ENCODE peak calls at places on chromosomes 7 and 10, in eight cellular contexts. H is caudate nucleus, S is RCC 7860, T is A172, Z is heart right ventricle, Y is H7, Q is HFFc6, D is GM13977. X is an unnamed sample.

GRCh38 chr7:24708244-24708643 is 49.0 kb downstream of the GSDME start:
- DNase-seq in Y (peak), Z (no peak), T (no peak), Q (no peak), S (no peak), H (no peak), D (no peak), X (no peak)

GRCh38 chr7:82443801-82444219 is 233 bp upstream of the CACNA2D1 start:
- DNase-seq in Y (peak), T (no peak), D (peak), Q (peak), S (peak), Z (peak), H (peak), X (peak)

GRCh38 chr10:51204691-51205090 is 130.4 kb downstream of the PRKG1 start:
- DNase-seq in S (no peak), Q (no peak), Y (no peak), Z (no peak), T (no peak), H (no peak), D (no peak), X (no peak)

GRCh38 chr7:55030314-55030713 is 11.5 kb downstream of the EGFR start:
- DNase-seq in Q (peak), T (no peak), S (no peak), Y (no peak), D (no peak), Z (no peak), H (no peak), X (no peak)

GRCh38 chr7:27138987-27139334 is 4.5 kb downstream of the HOXA5 start:
- DNase-seq in Q (no peak), S (no peak), D (no peak), Z (no peak), H (no peak), Y (no peak), T (no peak), X (no peak)

GRCh38 chr7:136056827-136057226 is 79.7 kb upstream of the MTPN start:
- DNase-seq in S (no peak), T (no peak), Q (no peak), H (no peak), D (no peak), Y (no peak), Z (no peak), X (no peak)

GRCh38 chr10:61835909-61836232 is 65.6 kb upstream of the ARID5B start:
- DNase-seq in Q (peak), H (no peak), Z (no peak), Y (no peak), S (peak), T (no peak), D (no peak), X (no peak)

GRCh38 chr7:79434867-79435266 is 18.6 kb downstream of the MAGI2 start:
- DNase-seq in Q (no peak), S (peak), D (no peak), Y (no peak), T (no peak), H (no peak), Z (no peak), X (no peak)

GRCh38 chr10:18607503-18607902 is 43.9 kb downstream of the NSUN6 start:
- DNase-seq in D (no peak), Q (peak), T (peak), S (peak), Y (no peak), H (no peak), Z (peak), X (no peak)

GRCh38 chr10:129773359-129773990 is 190.6 kb downstream of the EBF3 start:
- DNase-seq in Y (no peak), D (no peak), H (no peak), T (no peak), Z (no peak), S (no peak), Q (no peak), X (peak)

GRCh38 chr7:3068568-3068967 is 24.9 kb upstream of the CARD11 start:
- DNase-seq in Z (no peak), H (no peak), Q (no peak), S (no peak), D (no peak), Y (no peak), T (no peak), X (no peak)

GRCh38 chr10:95820363-95820762 is 64.4 kb downstream of the ENTPD1 start:
- DNase-seq in T (no peak), Z (no peak), Q (no peak), D (no peak), Y (no peak), H (no peak), S (no peak), X (no peak)

GRCh38 chr10:107614939-107615665 is 450.6 kb upstream of the SORCS1 start:
- DNase-seq in S (no peak), T (peak), D (no peak), Z (no peak), Y (no peak), Q (no peak), H (no peak), X (no peak)

GRCh38 chr7:32163141-32163806 is 93.1 kb upstream of the PDE1C start:
- DNase-seq in H (no peak), T (peak), Q (peak), D (no peak), Z (peak), S (peak), Y (no peak), X (peak)

GRCh38 chr10:1374501-1374900 is 318.3 kb downstream of the WDR37 start:
- DNase-seq in D (no peak), Y (peak), Q (no peak), S (no peak), T (no peak), H (no peak), Z (no peak), X (no peak)

GRCh38 chr10:77604941-77605351 is 32.7 kb downstream of the KCNMA1 start:
- DNase-seq in Y (no peak), Z (no peak), D (no peak), T (peak), S (no peak), H (no peak), Q (no peak), X (no peak)

GRCh38 chr10:94571528-94571927 is 25.9 kb downstream of the HELLS start:
- DNase-seq in D (no peak), Z (no peak), H (no peak), Y (no peak), S (no peak), Q (peak), T (no peak), X (no peak)

GRCh38 chr7:93202594-93203273 is 23.5 kb downstream of the HEPACAM2 start:
- DNase-seq in S (no peak), Q (no peak), Y (no peak), H (no peak), D (no peak), Z (no peak), T (no peak), X (no peak)

GRCh38 chr10:4656576-4657194 is 169.3 kb upstream of the AKR1E2 start:
- DNase-seq in Z (peak), S (peak), Q (peak), H (peak), Y (peak), D (peak), T (peak), X (peak)

GRCh38 chr7:139675127-139676110 is 102.4 kb downstream of the HIPK2 start:
- DNase-seq in S (no peak), Z (no peak), H (no peak), D (no peak), Q (no peak), Y (peak), T (no peak), X (no peak)

GRCh38 chr7:73606801-73607691 is 17.3 kb downstream of the MLXIPL start:
- DNase-seq in S (peak), D (peak), Y (peak), T (peak), Z (peak), H (no peak), Q (no peak), X (peak)

GRCh38 chr7:30182186-30182585 is 47.4 kb downstream of the MTURN start:
- DNase-seq in S (no peak), T (no peak), H (no peak), D (no peak), Z (peak), Y (no peak), Q (no peak), X (no peak)

GRCh38 chr7:101576993-101577392 is 52.1 kb downstream of the MYL10 start:
- DNase-seq in H (no peak), T (no peak), Q (peak), Y (no peak), Z (no peak), D (no peak), S (no peak), X (peak)

GRCh38 chr10:117480097-117480496 is 62.4 kb upstream of the EMX2 start:
- DNase-seq in H (no peak), D (no peak), Z (no peak), T (no peak), S (no peak), Y (no peak), Q (no peak), X (no peak)

GRCh38 chr7:43577485-43577951 is 5.4 kb upstream of the STK17A start:
- DNase-seq in Y (no peak), Q (no peak), D (no peak), T (peak), Z (no peak), H (no peak), S (no peak), X (peak)

GRCh38 chr10:113060221-113061053 is 110.4 kb downstream of the TCF7L2 start:
- DNase-seq in H (peak), D (no peak), S (no peak), Y (no peak), T (no peak), Q (no peak), Z (peak), X (no peak)

GRCh38 chr10:75542902-75543301 is 111.5 kb downstream of the LRMDA start:
- DNase-seq in D (no peak), Q (no peak), H (no peak), Z (no peak), T (no peak), Y (no peak), S (no peak), X (peak)

GRCh38 chr7:73717991-73718405 is 1.5 kb downstream of the STX1A start:
- DNase-seq in T (peak), Z (no peak), S (peak), H (no peak), Q (peak), D (no peak), Y (no peak), X (no peak)

GRCh38 chr10:26787362-26787761 is 73.4 kb downstream of the ABI1 start:
- DNase-seq in Y (no peak), T (no peak), Z (no peak), H (no peak), Q (no peak), S (no peak), D (no peak), X (no peak)

GRCh38 chr7:39421251-39421650 is 145.0 kb upstream of the YAE1 start:
- DNase-seq in Q (no peak), T (no peak), Z (no peak), D (no peak), S (no peak), Y (no peak), H (no peak), X (no peak)

GRCh38 chr7:48617988-48618387 is 306.4 kb upstream of the CDC14C start:
- DNase-seq in Z (no peak), H (no peak), Q (no peak), S (no peak), D (no peak), T (no peak), Y (no peak), X (no peak)

GRCh38 chr7:27064169-27064568 is 31.6 kb downstream of the HOXA1 start:
- DNase-seq in D (no peak), Y (no peak), H (no peak), Z (no peak), S (peak), Q (no peak), T (no peak), X (no peak)

GRCh38 chr7:46527360-46527759 is 606.3 kb upstream of the IGFBP3 start:
- DNase-seq in Z (no peak), Q (no peak), T (no peak), H (no peak), D (no peak), Y (no peak), S (no peak), X (no peak)

GRCh38 chr7:120733143-120733542 is 124.8 kb downstream of the TSPAN12 start:
- DNase-seq in T (peak), H (no peak), Z (no peak), D (no peak), Q (peak), Y (no peak), S (peak), X (peak)

GRCh38 chr7:157302314-157302711 is 34.5 kb upstream of the DNAJB6 start:
- DNase-seq in T (peak), H (no peak), D (peak), Q (peak), S (peak), Y (peak), Z (peak), X (peak)

GRCh38 chr7:46463170-46463569 is 542.1 kb upstream of the IGFBP3 start:
- DNase-seq in Z (no peak), D (no peak), S (no peak), H (no peak), Y (no peak), T (no peak), Q (no peak), X (no peak)

GRCh38 chr10:103676851-103677417 is 178.4 kb downstream of the SH3PXD2A start:
- DNase-seq in T (no peak), Y (no peak), Q (peak), D (no peak), Z (no peak), H (no peak), S (no peak), X (peak)

GRCh38 chr10:126243976-126244375 is 144.3 kb downstream of the ADAM12 start:
- DNase-seq in D (no peak), H (no peak), S (peak), T (no peak), Z (no peak), Q (peak), Y (no peak), X (no peak)

GRCh38 chr7:87146740-87147386 is 5.4 kb upstream of the DMTF1 start:
- DNase-seq in Y (peak), Q (no peak), S (no peak), T (no peak), H (no peak), Z (no peak), D (no peak), X (no peak)

X was measured in islet precursor cell.